ENCODE peak calls at places on chromosomes 12 and 14, in nine cellular contexts. M is GM23338, H is hepatocyte, F is MM.1S, W is PC-3, I is HCT116, D is OCI-LY7, T is GM23248, R is SK-N-SH. B is an unnamed sample.

GRCh38 chr12:65464930-65465329 is 186.4 kb downstream of the MSRB3 start:
- DNase-seq in M (no peak), T (peak), H (peak), D (no peak), F (no peak), I (no peak), W (peak), R (no peak), B (no peak)

GRCh38 chr14:100649173-100649519 is 61.9 kb upstream of the BEGAIN start:
- DNase-seq in W (peak), T (peak), R (no peak), H (no peak), M (no peak), D (no peak), I (no peak), F (no peak), B (no peak)

GRCh38 chr14:32381869-32382268 is 52.8 kb downstream of the AKAP6 start:
- DNase-seq in R (no peak), T (peak), F (no peak), I (no peak), M (no peak), W (peak), H (no peak), D (no peak), B (no peak)

GRCh38 chr12:66132408-66132807 is 1.9 kb upstream of the LLPH start:
- DNase-seq in T (peak), M (peak), I (peak), D (no peak), H (peak), W (peak), R (no peak), F (no peak), B (no peak)

GRCh38 chr12:49893753-49894752 is 9.6 kb downstream of the FAIM2 start:
- DNase-seq in R (no peak), H (peak), F (no peak), D (peak), I (peak), T (peak), W (peak), M (no peak), B (no peak)

GRCh38 chr14:38039526-38039925 is 168.2 kb upstream of the SSTR1 start:
- DNase-seq in R (no peak), W (peak), D (no peak), T (peak), H (no peak), I (no peak), M (no peak), F (no peak), B (no peak)

GRCh38 chr12:15776532-15776931 is 12.7 kb downstream of the EPS8 start:
- DNase-seq in W (no peak), R (no peak), T (no peak), F (no peak), M (no peak), I (no peak), D (no peak), H (no peak), B (no peak)

GRCh38 chr12:104582739-104583138 is 126.0 kb downstream of the CHST11 start:
- DNase-seq in T (no peak), M (no peak), F (peak), I (no peak), H (no peak), D (peak), W (no peak), R (no peak), B (no peak)

GRCh38 chr12:27554421-27555186 is 30.6 kb downstream of the PPFIBP1 start:
- DNase-seq in F (no peak), W (no peak), D (no peak), T (peak), R (no peak), M (no peak), H (peak), I (no peak), B (no peak)

GRCh38 chr12:104131609-104132008 is 6.4 kb downstream of the NFYB start:
- DNase-seq in W (peak), T (no peak), M (no peak), H (no peak), F (no peak), I (no peak), R (no peak), D (no peak), B (no peak)

GRCh38 chr12:57549909-57550627 is at the start of gene KIF5A:
- DNase-seq in F (peak), M (peak), R (peak), H (peak), W (no peak), I (no peak), T (peak), D (peak), B (peak)

GRCh38 chr12:110919720-110920119 is 659 bp downstream of the MYL2 start:
- DNase-seq in I (no peak), D (no peak), R (no peak), M (no peak), T (no peak), H (no peak), F (no peak), W (no peak), B (no peak)

GRCh38 chr12:116153983-116154382 is 123.5 kb downstream of the MED13L start:
- DNase-seq in H (no peak), T (no peak), M (peak), I (no peak), D (no peak), F (no peak), R (no peak), W (no peak), B (no peak)
- TF ChIP-seq EZH2phosphoT487 in H (no peak), T (no peak), M (no peak), I (no peak), D (no peak), F (no peak), R (no peak), W (no peak), B (no peak)

DNA sequence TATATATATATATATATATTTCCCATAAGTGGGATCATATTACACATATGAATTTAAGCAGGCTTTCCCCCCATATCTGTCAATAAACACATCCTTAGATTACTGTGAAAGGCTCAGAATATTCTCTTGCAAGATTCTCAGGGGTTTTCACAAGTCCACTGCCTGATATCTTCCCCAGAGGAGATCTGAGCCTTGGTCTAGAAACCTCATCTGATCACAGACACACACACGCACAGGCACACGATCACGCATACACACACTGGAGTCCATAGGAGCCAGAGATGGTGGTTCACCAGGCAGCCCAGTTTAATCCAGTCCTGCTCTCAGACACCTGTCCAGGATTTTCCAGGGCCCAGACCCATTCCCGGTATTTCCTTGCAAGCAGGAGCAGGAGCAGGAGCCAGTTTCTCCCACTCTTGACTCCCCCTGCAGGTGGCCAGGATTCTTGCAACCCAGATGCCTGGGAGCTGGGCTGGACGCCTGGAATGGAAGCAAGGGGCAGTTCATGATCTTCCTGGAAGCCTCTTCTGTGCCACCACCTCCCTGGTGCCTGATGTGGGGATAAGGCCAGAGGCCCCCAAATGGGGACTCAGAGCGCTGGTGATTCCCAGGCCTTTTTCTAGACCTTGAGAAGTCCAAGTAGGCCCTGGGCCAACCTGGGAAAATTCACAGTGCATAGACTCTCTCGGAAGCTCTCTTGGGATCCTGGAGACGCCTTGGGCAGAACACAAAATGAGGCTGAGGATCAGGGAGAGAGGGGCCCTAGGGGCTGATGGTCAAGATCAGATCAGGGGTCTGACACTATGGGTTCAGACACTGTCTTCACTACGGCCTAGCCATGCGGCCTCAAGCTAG is 16.5 kb upstream of the KRT78 start:
- DNase-seq in R (peak), M (peak), T (peak), W (peak), F (no peak), I (peak), D (peak), H (peak), B (peak)
- TF ChIP-seq EZH2phosphoT487 in R (no peak), M (no peak), T (no peak), W (no peak), F (no peak), I (no peak), D (no peak), H (no peak), B (no peak)

GRCh38 chr14:102095871-102096568 is 9.2 kb upstream of the HSP90AA1 start:
- DNase-seq in D (no peak), F (no peak), T (no peak), W (no peak), R (peak), M (peak), I (no peak), H (no peak), B (peak)

GRCh38 chr14:102096569-102097188 is 9.8 kb upstream of the HSP90AA1 start:
- DNase-seq in M (peak), D (peak), I (peak), H (peak), T (peak), W (peak), F (peak), R (peak), B (peak)

GRCh38 chr14:102094101-102094500 is 7.3 kb upstream of the HSP90AA1 start:
- DNase-seq in H (no peak), T (no peak), W (no peak), M (peak), F (no peak), R (no peak), D (no peak), I (no peak), B (no peak)

GRCh38 chr14:102097441-102098135 is 10.7 kb upstream of the HSP90AA1 start:
- DNase-seq in M (peak), R (no peak), W (peak), D (no peak), F (no peak), I (no peak), H (peak), T (no peak), B (no peak)

GRCh38 chr14:102095231-102095870 is 8.5 kb upstream of the HSP90AA1 start:
- DNase-seq in W (peak), R (no peak), D (no peak), I (no peak), M (no peak), H (no peak), T (peak), F (no peak), B (no peak)
- TF ChIP-seq EZH2phosphoT487 in W (no peak), R (no peak), D (no peak), I (no peak), M (no peak), H (no peak), T (no peak), F (no peak), B (no peak)

GRCh38 chr12:28583771-28584261 is 393.6 kb downstream of the CCDC91 start:
- DNase-seq in R (no peak), T (peak), H (peak), F (no peak), M (peak), W (peak), I (no peak), D (no peak), B (no peak)
- TF ChIP-seq EZH2phosphoT487 in R (no peak), T (no peak), H (no peak), F (no peak), M (no peak), W (no peak), I (no peak), D (no peak), B (no peak)

GRCh38 chr14:58809520-58809919 is 171.8 kb downstream of the DACT1 start:
- DNase-seq in R (no peak), D (no peak), F (no peak), I (no peak), H (no peak), T (no peak), W (no peak), M (no peak), B (no peak)

GRCh38 chr14:58808828-58809227 is 171.1 kb downstream of the DACT1 start:
- DNase-seq in D (no peak), I (no peak), M (no peak), F (no peak), H (peak), R (no peak), W (peak), T (peak), B (no peak)

GRCh38 chr14:58807271-58807670 is 169.5 kb downstream of the DACT1 start:
- DNase-seq in I (no peak), T (no peak), F (no peak), W (no peak), H (no peak), D (no peak), R (no peak), M (no peak), B (no peak)

GRCh38 chr14:58805605-58806358 is 168.0 kb downstream of the DACT1 start:
- DNase-seq in I (no peak), D (no peak), F (no peak), W (peak), M (no peak), T (no peak), H (peak), R (no peak), B (no peak)

GRCh38 chr14:58805057-58805456 is 167.3 kb downstream of the DACT1 start:
- DNase-seq in I (no peak), M (no peak), F (no peak), R (peak), W (no peak), D (no peak), H (no peak), T (peak), B (no peak)
- TF ChIP-seq EZH2phosphoT487 in I (no peak), M (no peak), F (no peak), R (no peak), W (no peak), D (no peak), H (no peak), T (no peak), B (no peak)

GRCh38 chr12:75955251-75955650 is 76.3 kb downstream of the PHLDA1 start:
- DNase-seq in T (no peak), F (no peak), D (no peak), M (peak), W (no peak), H (no peak), I (no peak), R (no peak), B (no peak)

GRCh38 chr12:75951399-75952228 is 80.0 kb downstream of the PHLDA1 start:
- DNase-seq in D (no peak), M (no peak), H (peak), I (no peak), W (peak), R (no peak), T (peak), F (no peak), B (no peak)

GRCh38 chr12:75953312-75953906 is 78.2 kb downstream of the PHLDA1 start:
- DNase-seq in I (no peak), T (peak), R (no peak), F (no peak), W (peak), H (peak), M (no peak), D (no peak), B (no peak)

GRCh38 chr12:75954749-75955148 is 76.8 kb downstream of the PHLDA1 start:
- DNase-seq in H (no peak), D (no peak), T (no peak), W (no peak), I (no peak), R (no peak), M (no peak), F (no peak), B (no peak)

GRCh38 chr12:75954076-75954475 is 77.5 kb downstream of the PHLDA1 start:
- DNase-seq in H (peak), T (peak), D (no peak), W (peak), M (peak), F (peak), R (no peak), I (peak), B (no peak)
- TF ChIP-seq EZH2phosphoT487 in H (no peak), T (no peak), D (no peak), W (no peak), M (no peak), F (no peak), R (no peak), I (no peak), B (no peak)

GRCh38 chr12:91877461-91878230 is 268.0 kb downstream of the BTG1 start:
- DNase-seq in D (no peak), R (no peak), I (no peak), H (no peak), M (no peak), T (no peak), F (no peak), W (no peak), B (no peak)

GRCh38 chr12:91874086-91874865 is 271.4 kb downstream of the BTG1 start:
- DNase-seq in T (peak), M (no peak), R (no peak), H (no peak), W (no peak), F (no peak), D (no peak), I (no peak), B (no peak)

GRCh38 chr12:91871751-91872150 is 273.9 kb downstream of the BTG1 start:
- DNase-seq in W (no peak), D (no peak), T (no peak), M (no peak), H (no peak), I (no peak), R (no peak), F (no peak), B (no peak)

GRCh38 chr12:91882910-91883309 is 262.7 kb downstream of the BTG1 start:
- DNase-seq in F (no peak), W (no peak), R (no peak), I (no peak), D (no peak), H (no peak), M (no peak), T (no peak), B (no peak)

DNA sequence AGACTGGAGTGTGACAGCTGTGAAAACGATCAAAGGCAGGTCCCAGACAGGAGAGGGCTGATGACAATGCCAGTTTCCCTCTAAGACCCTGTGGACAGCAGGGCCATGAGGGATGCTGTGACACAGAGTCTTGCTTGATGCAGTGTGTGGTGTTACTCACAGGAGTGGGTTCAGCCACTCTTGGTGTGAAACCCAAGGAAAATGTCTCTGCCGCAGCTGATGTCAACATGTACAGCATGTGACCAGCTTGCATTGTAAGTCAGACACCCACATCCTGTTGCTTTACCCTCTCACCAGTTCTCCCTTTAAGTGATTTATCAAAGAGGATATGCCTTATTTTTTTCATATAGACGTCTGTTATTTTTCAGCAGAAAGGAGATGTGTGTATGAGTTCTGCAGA is 268.6 kb downstream of the BTG1 start:
- DNase-seq in M (no peak), R (no peak), D (peak), F (no peak), T (peak), H (no peak), I (no peak), W (no peak), B (peak)
- TF ChIP-seq EZH2phosphoT487 in M (no peak), R (no peak), D (no peak), F (no peak), T (no peak), H (no peak), I (no peak), W (no peak), B (no peak)